ENCODE peak calls at places on chromosome 6, in eight cellular contexts. A, R, Z, C, S, U, L and E are unnamed samples.

GRCh38 chr6:104613416-104614001 is 246.2 kb downstream of the HACE1 start:
- DNase-seq in A (no peak), R (no peak), Z (no peak), C (no peak), S (no peak), U (no peak), L (no peak), E (no peak)

GRCh38 chr6:40717411-40718057 is 130.4 kb upstream of the LRFN2 start:
- DNase-seq in A (no peak), R (no peak), Z (no peak), C (no peak), S (no peak), U (no peak), L (no peak), E (no peak)

GRCh38 chr6:160088069-160088773 is 33.4 kb upstream of the SLC22A1 start:
- DNase-seq in A (peak), R (peak), Z (peak), C (no peak), S (no peak), U (peak), L (no peak), E (no peak)

GRCh38 chr6:160301341-160301740 is 42.7 kb upstream of the SLC22A2 start:
- DNase-seq in A (no peak), R (no peak), Z (no peak), C (no peak), S (no peak), U (no peak), L (no peak), E (no peak)

GRCh38 chr6:128847481-128848168 is 35.3 kb upstream of the LAMA2 start:
- DNase-seq in A (no peak), R (no peak), Z (no peak), C (no peak), S (no peak), U (no peak), L (no peak), E (no peak)

GRCh38 chr6:131210469-131210868 is 75.2 kb downstream of the AKAP7 start:
- DNase-seq in A (no peak), R (no peak), Z (no peak), C (no peak), S (no peak), U (peak), L (no peak), E (no peak)

GRCh38 chr6:42200035-42200434 is 5.3 kb upstream of the GUCA1B start:
- DNase-seq in A (peak), R (peak), Z (peak), C (no peak), S (no peak), U (peak), L (no peak), E (no peak)

GRCh38 chr6:54411767-54412166 is 103.5 kb downstream of the TINAG start:
- DNase-seq in A (no peak), R (no peak), Z (no peak), C (no peak), S (no peak), U (no peak), L (no peak), E (no peak)

GRCh38 chr6:110513001-110513400 is 36.6 kb upstream of the SLC22A16 start:
- DNase-seq in A (no peak), R (no peak), Z (no peak), C (no peak), S (no peak), U (no peak), L (no peak), E (no peak)

GRCh38 chr6:165098165-165098564 is 211.2 kb downstream of the C6orf118 start:
- DNase-seq in A (no peak), R (no peak), Z (no peak), C (no peak), S (no peak), U (no peak), L (no peak), E (no peak)

GRCh38 chr6:108133594-108134179 is 32.1 kb upstream of the NR2E1 start:
- DNase-seq in A (peak), R (peak), Z (peak), C (no peak), S (no peak), U (peak), L (no peak), E (no peak)

GRCh38 chr6:96853083-96853482 is 15.8 kb upstream of the GPR63 start:
- DNase-seq in A (no peak), R (no peak), Z (no peak), C (no peak), S (no peak), U (no peak), L (no peak), E (no peak)

GRCh38 chr6:26163733-26164505 is 76.7 kb downstream of the HFE start:
- DNase-seq in A (no peak), R (no peak), Z (no peak), C (no peak), S (no peak), U (no peak), L (no peak), E (no peak)

GRCh38 chr6:97819680-97820079 is 536.7 kb upstream of the MMS22L start:
- DNase-seq in A (no peak), R (no peak), Z (no peak), C (no peak), S (no peak), U (no peak), L (no peak), E (no peak)

GRCh38 chr6:108277831-108278230 is 17.0 kb upstream of the SNX3 start:
- DNase-seq in A (no peak), R (peak), Z (no peak), C (no peak), S (no peak), U (peak), L (no peak), E (no peak)